ENCODE peak calls at places on chromosomes 7 and 10, in seven cellular contexts. U, V, W, I, T, Y and O are unnamed samples.

GRCh38 chr10:34814228-34815173 is 595 bp downstream of the PARD3 start:
- DNase-seq in V (no peak), I (peak; percentile 27), Y (no peak), T (peak; percentile 40), U (no peak), W (peak; percentile 70), O (peak; percentile 35)

GRCh38 chr10:45420453-45421192 is 46.6 kb downstream of the ALOX5 start:
- DNase-seq in W (peak; percentile 87), T (peak; percentile 73), V (peak; percentile 48), Y (peak; percentile 13), I (peak; percentile 52), U (peak; percentile 34), O (peak; percentile 52)

GRCh38 chr10:91711885-91712284 is 79.0 kb upstream of the PPP1R3C start:
- DNase-seq in T (no peak), Y (no peak), I (no peak), V (no peak), W (no peak), U (no peak), O (no peak)

GRCh38 chr7:99407849-99408346 is 499 bp downstream of the PDAP1 start:
- DNase-seq in U (peak; percentile 59), V (peak; percentile 33), W (no peak), I (peak; percentile 86), T (no peak), Y (no peak), O (peak; percentile 71)

GRCh38 chr7:5591547-5591899 is 167.9 kb upstream of the TNRC18 start:
- DNase-seq in W (no peak), I (peak; percentile 80), T (no peak), Y (no peak), V (peak; percentile 42), U (no peak), O (no peak)

GRCh38 chr7:17523813-17524741 is 225.6 kb downstream of the AHR start:
- DNase-seq in W (no peak), Y (no peak), T (peak; percentile 74), U (peak; percentile 92), I (peak; percentile 63), V (no peak), O (peak; percentile 95)

GRCh38 chr10:62199584-62199983 is 69.1 kb downstream of the RTKN2 start:
- DNase-seq in Y (no peak), T (no peak), W (no peak), V (no peak), U (peak; percentile 7), I (no peak), O (peak; percentile 14)

GRCh38 chr7:46738165-46738564 is 817.1 kb upstream of the IGFBP3 start:
- DNase-seq in W (no peak), T (no peak), U (no peak), Y (no peak), I (peak; percentile 69), V (no peak), O (no peak)

GRCh38 chr7:90587766-90588165 is 8.4 kb upstream of the CDK14 start:
- DNase-seq in W (no peak), I (no peak), V (no peak), Y (no peak), T (no peak), U (no peak), O (no peak)

GRCh38 chr7:6558837-6559236 is 7.6 kb upstream of the GRID2IP start:
- DNase-seq in Y (no peak), T (no peak), V (no peak), I (peak; percentile 21), W (no peak), U (peak; percentile 19), O (peak; percentile 51)

GRCh38 chr10:58834093-58834674 is 321.5 kb downstream of the BICC1 start:
- DNase-seq in W (no peak), I (no peak), V (no peak), T (no peak), Y (no peak), U (no peak), O (no peak)

GRCh38 chr10:132543916-132544743 is 6.5 kb downstream of the INPP5A start:
- DNase-seq in T (no peak), U (no peak), I (no peak), W (peak; percentile 51), V (no peak), Y (no peak), O (no peak)

GRCh38 chr7:73567701-73568685 is 10.4 kb downstream of the TBL2 start:
- DNase-seq in U (no peak), I (no peak), W (no peak), Y (no peak), T (no peak), V (no peak), O (no peak)

GRCh38 chr10:79420974-79421688 is 24.3 kb downstream of the ZCCHC24 start:
- DNase-seq in T (no peak), U (no peak), I (no peak), V (no peak), Y (no peak), W (peak; percentile 62), O (no peak)
- H3K4me3 ChIP-seq in T (no peak overlapping the region), U (no peak overlapping the region), I (no peak overlapping the region), V (no peak overlapping the region), Y (no peak overlapping the region), W (no peak overlapping the region), O (no peak overlapping the region)

GRCh38 chr10:111990734-111991133 is 192.8 kb downstream of the GPAM start:
- DNase-seq in U (no peak), Y (no peak), I (no peak), W (no peak), T (no peak), V (no peak), O (no peak)
- TF ChIP-seq CTCF in U (no peak), Y (no peak), I (no peak), W (peak; percentile 5), T (no peak), V (peak; percentile 41), O (no peak)

GRCh38 chr10:102777696-102778530 is 34.2 kb downstream of the WBP1L start:
- DNase-seq in V (no peak), I (no peak), Y (no peak), W (no peak), T (no peak), U (peak; percentile 33), O (no peak)

GRCh38 chr10:102775973-102776669 is 32.4 kb downstream of the WBP1L start:
- DNase-seq in Y (no peak), I (peak; percentile 91), W (peak; percentile 89), U (peak; percentile 75), V (no peak), T (peak; percentile 76), O (peak; percentile 65)

GRCh38 chr10:102778781-102779180 is 35.0 kb downstream of the WBP1L start:
- DNase-seq in T (no peak), Y (no peak), V (no peak), W (no peak), I (no peak), U (peak; percentile 48), O (peak; percentile 27)

GRCh38 chr10:102775201-102775972 is 31.6 kb downstream of the WBP1L start:
- DNase-seq in U (no peak), Y (no peak), I (peak; percentile 15), W (peak; percentile 71), T (peak; percentile 83), V (no peak), O (no peak)

DNA sequence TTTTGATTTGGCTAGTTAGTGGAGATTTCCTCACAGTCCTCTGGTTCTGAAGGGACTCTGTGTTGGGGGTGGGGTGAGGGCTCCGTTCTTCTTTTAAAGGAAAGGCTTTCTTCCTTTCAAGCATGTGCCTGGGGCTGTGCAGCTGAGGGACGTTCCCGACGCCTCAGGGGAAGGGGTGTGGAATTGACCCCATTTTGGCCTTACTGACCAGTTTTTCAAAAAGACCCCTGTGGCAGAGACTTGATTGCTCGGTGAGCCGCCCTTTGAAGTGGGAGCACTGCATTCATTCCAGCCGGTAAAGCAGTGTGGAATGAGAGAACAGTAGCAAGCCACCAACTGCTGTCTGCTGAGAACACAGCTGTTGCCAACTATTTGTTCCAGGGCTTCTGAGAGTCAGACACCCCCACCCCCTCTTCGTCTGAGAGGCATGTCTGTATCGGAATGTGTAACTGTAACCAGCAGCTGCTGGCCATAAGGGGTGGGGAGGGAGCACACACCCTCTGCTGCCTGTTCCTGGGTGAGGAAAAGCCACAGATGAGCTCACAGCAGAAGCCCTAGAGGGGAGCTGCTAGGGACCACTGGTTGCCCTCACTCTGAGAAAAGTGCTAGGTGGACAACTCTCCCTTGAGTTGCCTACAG is 33.1 kb downstream of the WBP1L start:
- DNase-seq in Y (no peak), W (peak; percentile 78), I (peak; percentile 98), T (peak; percentile 93), V (peak; percentile 75), U (peak; percentile 94), O (peak; percentile 94)
- H3K4me3 ChIP-seq in Y (peak overlapping the region; percentile 27), W (peak overlapping the region; percentile 61), I (peak overlapping the region; percentile 22), T (peak overlapping the region; percentile 19), V (peak overlapping the region; percentile 40), U (peak overlapping the region; percentile 24), O (peak overlapping the region; percentile 26)

GRCh38 chr10:120011359-120012132 is 119.0 kb downstream of the SEC23IP start:
- DNase-seq in U (no peak), V (no peak), T (peak; percentile 6), I (no peak), Y (no peak), W (no peak), O (no peak)
- TF ChIP-seq CTCF in U (no peak), V (peak; percentile 5), T (no peak), I (no peak), Y (no peak), W (no peak), O (peak; percentile 4)